ENCODE peak calls at places on chromosomes 3 and 15, in six cellular contexts. W is fibroblast of lung, K is Peyer's patch, S is right lobe of liver, B is upper lobe of right lung, G is left ventricle myocardium inferior. Y is an unnamed sample.

GRCh38 chr15:68313501-68314390 is 36.2 kb downstream of the FEM1B start:
- DNase-seq in S (no peak), G (no peak), B (peak; percentile 38), K (peak; percentile 34), W (no peak), Y (no peak)

GRCh38 chr3:25648107-25648535 is 16.6 kb downstream of the TOP2B start:
- DNase-seq in S (peak; percentile 25), W (peak; percentile 63), G (no peak), K (peak; percentile 93), B (no peak), Y (peak; percentile 83)

GRCh38 chr3:107745354-107745753 is 222.6 kb downstream of the BBX start:
- DNase-seq in G (no peak), S (no peak), W (no peak), B (no peak), K (no peak), Y (no peak)

GRCh38 chr15:45106002-45106790 is 7.8 kb downstream of the DUOX2 start:
- DNase-seq in B (peak; percentile 36), W (no peak), S (no peak), G (no peak), K (no peak), Y (no peak)

GRCh38 chr15:96296264-96296663 is 34.2 kb upstream of the NR2F2 start:
- DNase-seq in S (no peak), W (peak; percentile 93), B (no peak), G (no peak), K (no peak), Y (no peak)

GRCh38 chr3:152200476-152201422 is 68.0 kb upstream of the MBNL1 start:
- DNase-seq in B (no peak), K (no peak), G (no peak), W (no peak), S (no peak), Y (no peak)

GRCh38 chr3:54213910-54214309 is 91.6 kb downstream of the CACNA2D3 start:
- DNase-seq in S (no peak), G (no peak), K (no peak), W (peak; percentile 2), B (no peak), Y (no peak)

GRCh38 chr15:92439311-92439710 is 45.6 kb downstream of the ST8SIA2 start:
- DNase-seq in K (no peak), B (no peak), W (no peak), G (no peak), S (no peak), Y (no peak)

GRCh38 chr3:190582667-190583066 is 68.8 kb downstream of the IL1RAP start:
- DNase-seq in K (no peak), G (no peak), W (no peak), S (no peak), B (no peak), Y (no peak)

GRCh38 chr15:70880781-70881180 is 11.5 kb downstream of the THAP10 start:
- DNase-seq in G (no peak), B (no peak), K (no peak), W (peak; percentile 26), S (no peak), Y (no peak)

GRCh38 chr3:143601738-143602480 is 246.4 kb downstream of the SLC9A9 start:
- DNase-seq in W (peak; percentile 60), B (no peak), G (peak; percentile 28), S (peak; percentile 54), K (no peak), Y (no peak)

GRCh38 chr15:95996494-95996893 is 334.0 kb upstream of the NR2F2 start:
- DNase-seq in K (no peak), W (peak; percentile 68), G (no peak), S (no peak), B (no peak), Y (peak; percentile 1)

GRCh38 chr3:171526869-171527268 is 66.7 kb upstream of the TNIK start:
- DNase-seq in W (peak; percentile 80), S (no peak), G (no peak), B (no peak), K (no peak), Y (no peak)

GRCh38 chr15:60703196-60703933 is 224.4 kb upstream of the ICE2 start:
- DNase-seq in G (no peak), B (no peak), W (no peak), S (no peak), K (no peak), Y (no peak)

GRCh38 chr15:76529911-76530310 is 193.3 kb downstream of the ISL2 start:
- DNase-seq in G (no peak), B (no peak), W (peak; percentile 42), S (no peak), K (no peak), Y (no peak)

GRCh38 chr3:159263750-159264561 is 462.1 kb downstream of the MFSD1 start:
- DNase-seq in B (no peak), W (peak; percentile 42), K (no peak), S (no peak), G (no peak), Y (no peak)

GRCh38 chr3:25789596-25790556 is at the start of gene OXSM:
- DNase-seq in K (peak; percentile 96), W (peak; percentile 94), G (peak; percentile 92), S (peak; percentile 95), B (peak; percentile 94), Y (peak; percentile 87)

GRCh38 chr3:126036056-126036549 is 47.8 kb downstream of the SLC41A3 start:
- DNase-seq in G (no peak), B (peak; percentile 47), K (peak; percentile 30), S (no peak), W (no peak), Y (no peak)

GRCh38 chr3:137105277-137105977 is 147.6 kb downstream of the IL20RB start:
- DNase-seq in W (peak; percentile 41), B (no peak), K (no peak), S (no peak), G (no peak), Y (no peak)

GRCh38 chr3:137099336-137099735 is 141.6 kb downstream of the IL20RB start:
- DNase-seq in S (no peak), B (no peak), W (no peak), K (no peak), G (no peak), Y (no peak)

GRCh38 chr3:137103739-137104138 is 146.0 kb downstream of the IL20RB start:
- DNase-seq in G (no peak), K (no peak), B (no peak), S (no peak), W (peak; percentile 13), Y (no peak)

GRCh38 chr3:137097852-137098251 is 140.1 kb downstream of the IL20RB start:
- DNase-seq in K (no peak), W (no peak), B (no peak), G (no peak), S (no peak), Y (no peak)

DNA sequence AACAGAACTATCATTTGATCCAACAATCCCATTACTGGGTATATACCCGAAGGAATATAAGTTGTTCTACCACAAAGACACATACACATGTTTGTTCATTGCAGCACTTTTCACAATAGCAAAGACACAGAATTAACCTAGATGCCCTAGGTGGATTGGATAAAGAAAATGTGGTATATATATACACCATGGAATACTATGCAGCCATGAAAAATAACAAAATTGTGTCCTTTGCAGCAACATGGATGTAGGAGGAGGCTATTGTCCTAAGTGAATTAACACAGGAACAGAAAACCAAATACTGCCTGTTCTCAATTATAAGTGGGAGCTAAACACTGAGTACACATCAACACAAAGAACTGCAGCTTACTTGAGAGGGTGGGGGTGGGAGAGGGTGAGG is 142.5 kb downstream of the IL20RB start:
- DNase-seq in B (no peak), W (no peak), K (no peak), G (no peak), S (no peak), Y (no peak)
- H3K27me3 ChIP-seq in B (no peaks in the 10 kb centered on the region), W (no peaks in the 10 kb centered on the region), K (no peaks in the 10 kb centered on the region), G (peaks cover 22% of the 10 kb centered on the region), S (no peaks in the 10 kb centered on the region), Y (no peaks in the 10 kb centered on the region)

GRCh38 chr3:81726735-81727134 is 34.7 kb downstream of the GBE1 start:
- DNase-seq in K (no peak), G (no peak), S (no peak), B (no peak), W (peak; percentile 79), Y (no peak)
- H3K4me1 ChIP-seq in K (no peaks in the 10 kb centered on the region), G (peaks cover 71% of the 10 kb centered on the region), S (no peaks in the 10 kb centered on the region), B (no peaks in the 10 kb centered on the region), W (peaks cover 8% of the 10 kb centered on the region), Y (no peaks in the 10 kb centered on the region)

GRCh38 chr3:10330319-10330718 is 9.4 kb upstream of the SEC13 start:
- DNase-seq in W (no peak), S (peak; percentile 16), B (peak; percentile 47), G (no peak), K (no peak), Y (no peak)
- H3K27me3 ChIP-seq in W (peaks cover 60% of the 10 kb centered on the region), S (no peaks in the 10 kb centered on the region), B (peaks cover 13% of the 10 kb centered on the region), G (peaks cover 51% of the 10 kb centered on the region), K (no peaks in the 10 kb centered on the region), Y (no peaks in the 10 kb centered on the region)

GRCh38 chr15:58453931-58454793 is 22.4 kb downstream of the LIPC start:
- DNase-seq in G (no peak), B (no peak), S (no peak), W (no peak), K (no peak), Y (no peak)
- H3K4me1 ChIP-seq in G (peaks cover 40% of the 10 kb centered on the region), B (peaks cover 12% of the 10 kb centered on the region), S (no peaks in the 10 kb centered on the region), W (peaks cover 12% of the 10 kb centered on the region), K (peaks cover 17% of the 10 kb centered on the region), Y (peaks cover 10% of the 10 kb centered on the region)

DNA sequence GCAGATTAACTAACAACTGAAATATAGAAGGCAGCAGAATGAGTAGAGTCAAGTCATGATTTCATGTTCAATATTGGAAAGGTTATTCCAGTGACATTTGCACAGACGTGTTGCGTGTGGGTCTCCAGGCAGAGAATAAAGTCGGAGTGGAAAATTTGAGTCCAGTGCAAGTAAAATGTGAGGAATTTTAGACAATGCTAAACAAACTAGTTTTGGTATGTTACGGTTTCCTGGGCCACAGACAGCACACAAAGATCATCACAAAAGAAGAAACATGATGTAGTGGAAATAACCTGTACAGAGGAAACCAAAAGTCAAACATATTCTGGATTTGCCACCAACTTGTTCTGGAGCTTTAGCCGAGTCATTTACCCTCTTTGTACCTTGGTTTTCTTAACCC is 367 bp downstream of the OR4F6 start:
- DNase-seq in G (no peak), W (peak; percentile 40), S (no peak), B (no peak), K (no peak), Y (no peak)
- H3K27me3 ChIP-seq in G (peaks cover 36% of the 10 kb centered on the region), W (no peaks in the 10 kb centered on the region), S (no peaks in the 10 kb centered on the region), B (no peaks in the 10 kb centered on the region), K (no peaks in the 10 kb centered on the region), Y (no peaks in the 10 kb centered on the region)

GRCh38 chr3:134809412-134810051 is 14.5 kb downstream of the EPHB1 start:
- DNase-seq in G (no peak), K (peak; percentile 69), B (no peak), S (no peak), W (no peak), Y (no peak)
- H3K4me1 ChIP-seq in G (peaks cover 4% of the 10 kb centered on the region), K (no peaks in the 10 kb centered on the region), B (no peaks in the 10 kb centered on the region), S (no peaks in the 10 kb centered on the region), W (no peaks in the 10 kb centered on the region), Y (no peaks in the 10 kb centered on the region)

DNA sequence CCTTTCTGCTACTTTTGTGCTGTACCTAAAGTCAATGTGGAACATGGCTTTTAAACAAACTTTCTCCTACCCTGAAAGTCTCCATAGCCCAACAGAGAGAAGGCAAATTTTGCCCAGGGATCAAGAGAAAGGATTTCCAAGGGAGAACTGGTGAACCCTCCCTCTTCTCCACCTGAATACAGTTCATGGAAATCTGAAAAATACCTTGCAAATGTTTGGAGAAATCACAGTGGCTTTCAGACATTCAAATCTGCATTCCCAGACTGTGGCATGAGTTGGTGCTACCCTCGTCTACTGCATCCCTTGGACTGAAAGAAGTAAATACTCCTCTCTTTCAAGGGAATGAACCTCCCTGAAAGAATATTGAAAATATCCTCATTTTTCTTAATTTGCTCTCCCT is 38.7 kb downstream of the ZIC4 start:
- DNase-seq in S (no peak), G (no peak), W (no peak), K (no peak), B (no peak), Y (no peak)
- H3K27me3 ChIP-seq in S (peaks cover 65% of the 10 kb centered on the region), G (peaks cover 100% of the 10 kb centered on the region), W (peaks cover 62% of the 10 kb centered on the region), K (peaks cover 29% of the 10 kb centered on the region), B (peaks cover 70% of the 10 kb centered on the region), Y (no peaks in the 10 kb centered on the region)

GRCh38 chr3:63934041-63934440 is 21.9 kb upstream of the SCAANT1 start:
- DNase-seq in W (peak; percentile 28), G (no peak), K (no peak), S (no peak), B (no peak), Y (no peak)
- H3K4me1 ChIP-seq in W (no peaks in the 10 kb centered on the region), G (peaks cover 76% of the 10 kb centered on the region), K (peaks cover 26% of the 10 kb centered on the region), S (no peaks in the 10 kb centered on the region), B (peaks cover 41% of the 10 kb centered on the region), Y (peaks cover 9% of the 10 kb centered on the region)